ENCODE peak calls at places on chromosomes 16 and 17, in four cellular contexts. Q is NCI-H1417, J is EH, T is germinal center. A is an unnamed sample.

GRCh38 chr17:2042355-2042929 is 620 bp downstream of the OVCA2 start:
- DNase-seq in T (no peak), J (peak), Q (peak), A (no peak)

GRCh38 chr16:57385083-57385482 is 12.8 kb downstream of the CX3CL1 start:
- DNase-seq in T (no peak), Q (no peak), J (no peak), A (no peak)

GRCh38 chr16:85959686-85960085 is 60.7 kb downstream of the IRF8 start:
- DNase-seq in J (no peak), Q (no peak), T (no peak), A (no peak)

GRCh38 chr17:50765454-50766221 is 1.7 kb downstream of the ANKRD40CL start:
- DNase-seq in J (no peak), Q (no peak), T (peak), A (no peak)

GRCh38 chr17:77916771-77917481 is 41.6 kb upstream of the TNRC6C start:
- DNase-seq in Q (no peak), J (no peak), T (peak), A (no peak)

GRCh38 chr16:65284583-65284982 is 162.7 kb upstream of the CDH11 start:
- DNase-seq in J (no peak), T (no peak), Q (no peak), A (no peak)

GRCh38 chr17:75509528-75510258 is 5.6 kb downstream of the CASKIN2 start:
- DNase-seq in Q (no peak), T (no peak), J (no peak), A (peak)

GRCh38 chr16:21100447-21100846 is 50.2 kb downstream of the DNAH3 start:
- DNase-seq in J (peak), Q (peak), T (no peak), A (no peak)

GRCh38 chr17:77872714-77873517 is 85.6 kb upstream of the TNRC6C start:
- DNase-seq in J (no peak), Q (no peak), T (no peak), A (no peak)

GRCh38 chr17:17812211-17813054 is 24.4 kb downstream of the SREBF1 start:
- DNase-seq in J (peak), Q (peak), T (peak), A (peak)

GRCh38 chr17:17172990-17173389 is 33.1 kb downstream of the PLD6 start:
- DNase-seq in Q (no peak), J (no peak), T (no peak), A (no peak)

GRCh38 chr17:16818821-16819683 is 129.0 kb downstream of the CCDC144A start:
- DNase-seq in T (no peak), J (no peak), Q (no peak), A (peak)

GRCh38 chr16:56265184-56265583 is 73.9 kb downstream of the GNAO1 start:
- DNase-seq in Q (no peak), J (no peak), T (no peak), A (no peak)

GRCh38 chr17:4580291-4580690 is 4.0 kb upstream of the SMTNL2 start:
- DNase-seq in Q (no peak), T (no peak), J (no peak), A (no peak)

GRCh38 chr16:82187829-82188228 is 17.8 kb upstream of the MPHOSPH6 start:
- DNase-seq in Q (no peak), J (no peak), T (no peak), A (no peak)

GRCh38 chr16:1171001-1171400 is 18.1 kb downstream of the CACNA1H start:
- DNase-seq in T (no peak), Q (no peak), J (no peak), A (no peak)

GRCh38 chr16:8887438-8887765 is 5.3 kb downstream of the LITAFD start:
- DNase-seq in T (no peak), J (no peak), Q (no peak), A (no peak)

GRCh38 chr17:180380-181212 is 854 bp downstream of the DOC2B start:
- DNase-seq in J (no peak), Q (peak), T (no peak), A (no peak)

GRCh38 chr16:56423584-56424403 is 1.6 kb downstream of the AMFR start:
- DNase-seq in J (peak), Q (no peak), T (peak), A (no peak)

GRCh38 chr16:54657058-54657708 is 273.5 kb upstream of the IRX5 start:
- DNase-seq in Q (no peak), T (no peak), J (peak), A (no peak)

GRCh38 chr17:55289106-55289446 is 24.3 kb downstream of the HLF start:
- DNase-seq in T (no peak), J (no peak), Q (no peak), A (peak)

GRCh38 chr17:76383645-76384221 is 676 bp upstream of the SPHK1 start:
- DNase-seq in J (peak), T (peak), Q (peak), A (peak)

GRCh38 chr17:50935201-50936124 is 69.3 kb upstream of the TOB1 start:
- DNase-seq in Q (peak), T (no peak), J (no peak), A (peak)

GRCh38 chr16:22053921-22054341 is 38.4 kb upstream of the VWA3A start:
- DNase-seq in J (no peak), T (no peak), Q (no peak), A (no peak)

GRCh38 chr16:27181020-27181419 is 22.3 kb upstream of the KDM8 start:
- DNase-seq in Q (no peak), T (no peak), J (no peak), A (no peak)

GRCh38 chr16:67723151-67723915 is 4.2 kb upstream of the GFOD2 start:
- DNase-seq in T (no peak), J (peak), Q (no peak), A (no peak)

GRCh38 chr17:17379197-17379991 is 76.2 kb downstream of the NT5M start:
- DNase-seq in Q (no peak), J (no peak), T (no peak), A (no peak)

GRCh38 chr17:80101946-80102706 is 745 bp downstream of the GAA start:
- DNase-seq in Q (peak), J (peak), T (peak), A (peak)

GRCh38 chr16:17885659-17886200 is 415.0 kb upstream of the XYLT1 start:
- DNase-seq in Q (no peak), T (no peak), J (no peak), A (no peak)

GRCh38 chr16:89629827-89630610 is 16.6 kb downstream of the DPEP1 start:
- DNase-seq in T (no peak), Q (no peak), J (no peak), A (no peak)

GRCh38 chr17:69147460-69147859 is 5.8 kb upstream of the ABCA6 start:
- DNase-seq in T (no peak), Q (no peak), J (no peak), A (no peak)

GRCh38 chr16:85166699-85167588 is 54.7 kb upstream of the CIBAR2 start:
- DNase-seq in Q (no peak), T (no peak), J (no peak), A (no peak)

GRCh38 chr17:660453-660852 is 54.2 kb downstream of the VPS53 start:
- DNase-seq in J (no peak), Q (no peak), T (no peak), A (no peak)

GRCh38 chr17:8875957-8876356 is 8.5 kb upstream of the PIK3R6 start:
- DNase-seq in Q (no peak), T (no peak), J (peak), A (no peak)

GRCh38 chr17:42294469-42295398 is 6.4 kb downstream of the STAT5A start:
- DNase-seq in T (no peak), J (peak), Q (no peak), A (peak)

GRCh38 chr16:3736116-3736515 is 18.8 kb upstream of the TRAP1 start:
- DNase-seq in Q (no peak), J (no peak), T (no peak), A (no peak)